ENCODE peak calls at places on chromosomes 16 and 17, in four cellular contexts. One of them, this sample, is unnamed.

GRCh38 chr16:87764600-87765472 is 950 bp downstream of the KLHDC4 start:
- DNase-seq in heart left ventricle: no peak
- DNase-seq in activated CD8-positive, alpha-beta memory T cell treated with anti-CD3 and anti-CD28 coated beads, Interleukin-2, amount 50 U/mL, for 48 hours: peak; percentile 59
- DNase-seq in C1 segment of cervical spinal cord: no peak
- DNase-seq in this sample: no peak

GRCh38 chr16:15608398-15609285 is 34.3 kb downstream of the MARF1 start:
- DNase-seq in heart left ventricle: no peak
- DNase-seq in activated CD8-positive, alpha-beta memory T cell treated with anti-CD3 and anti-CD28 coated beads, Interleukin-2, amount 50 U/mL, for 48 hours: no peak
- DNase-seq in C1 segment of cervical spinal cord: no peak
- DNase-seq in this sample: no peak

GRCh38 chr17:50272711-50273653 is 1.3 kb upstream of the TMEM92 start:
- DNase-seq in heart left ventricle: peak; percentile 68
- DNase-seq in activated CD8-positive, alpha-beta memory T cell treated with anti-CD3 and anti-CD28 coated beads, Interleukin-2, amount 50 U/mL, for 48 hours: peak; percentile 86
- DNase-seq in C1 segment of cervical spinal cord: no peak
- DNase-seq in this sample: peak; percentile 89

GRCh38 chr16:31082368-31083045 is 6.2 kb downstream of the PRSS53 start:
- DNase-seq in heart left ventricle: no peak
- DNase-seq in activated CD8-positive, alpha-beta memory T cell treated with anti-CD3 and anti-CD28 coated beads, Interleukin-2, amount 50 U/mL, for 48 hours: no peak
- DNase-seq in C1 segment of cervical spinal cord: no peak
- DNase-seq in this sample: no peak

GRCh38 chr17:17545984-17546383 is 45.5 kb downstream of the PEMT start:
- DNase-seq in heart left ventricle: peak; percentile 19
- DNase-seq in activated CD8-positive, alpha-beta memory T cell treated with anti-CD3 and anti-CD28 coated beads, Interleukin-2, amount 50 U/mL, for 48 hours: no peak
- DNase-seq in C1 segment of cervical spinal cord: no peak
- DNase-seq in this sample: no peak

GRCh38 chr17:70168979-70169706 is at the start of gene KCNJ2:
- DNase-seq in heart left ventricle: peak; percentile 94
- DNase-seq in activated CD8-positive, alpha-beta memory T cell treated with anti-CD3 and anti-CD28 coated beads, Interleukin-2, amount 50 U/mL, for 48 hours: peak; percentile 80
- DNase-seq in C1 segment of cervical spinal cord: no peak
- DNase-seq in this sample: peak; percentile 95

GRCh38 chr17:36085710-36086268 is 4.2 kb downstream of the CCL3 start:
- DNase-seq in heart left ventricle: no peak
- DNase-seq in activated CD8-positive, alpha-beta memory T cell treated with anti-CD3 and anti-CD28 coated beads, Interleukin-2, amount 50 U/mL, for 48 hours: no peak
- DNase-seq in C1 segment of cervical spinal cord: no peak
- DNase-seq in this sample: no peak

GRCh38 chr16:85480727-85481101 is 132.4 kb upstream of the GSE1 start:
- DNase-seq in heart left ventricle: no peak
- DNase-seq in activated CD8-positive, alpha-beta memory T cell treated with anti-CD3 and anti-CD28 coated beads, Interleukin-2, amount 50 U/mL, for 48 hours: no peak
- DNase-seq in C1 segment of cervical spinal cord: no peak
- DNase-seq in this sample: no peak

GRCh38 chr16:85539084-85539483 is 74.0 kb upstream of the GSE1 start:
- DNase-seq in heart left ventricle: no peak
- DNase-seq in activated CD8-positive, alpha-beta memory T cell treated with anti-CD3 and anti-CD28 coated beads, Interleukin-2, amount 50 U/mL, for 48 hours: no peak
- DNase-seq in C1 segment of cervical spinal cord: no peak
- DNase-seq in this sample: no peak

GRCh38 chr17:65712383-65713267 is 151.2 kb upstream of the AXIN2 start:
- DNase-seq in heart left ventricle: no peak
- DNase-seq in activated CD8-positive, alpha-beta memory T cell treated with anti-CD3 and anti-CD28 coated beads, Interleukin-2, amount 50 U/mL, for 48 hours: no peak
- DNase-seq in C1 segment of cervical spinal cord: no peak
- DNase-seq in this sample: no peak

GRCh38 chr17:55265434-55266021 is 768 bp downstream of the HLF start:
- DNase-seq in heart left ventricle: peak; percentile 48
- DNase-seq in activated CD8-positive, alpha-beta memory T cell treated with anti-CD3 and anti-CD28 coated beads, Interleukin-2, amount 50 U/mL, for 48 hours: peak; percentile 60
- DNase-seq in C1 segment of cervical spinal cord: no peak
- DNase-seq in this sample: peak; percentile 78

GRCh38 chr16:54477766-54478165 is 191.2 kb upstream of the IRX3 start:
- DNase-seq in heart left ventricle: no peak
- DNase-seq in activated CD8-positive, alpha-beta memory T cell treated with anti-CD3 and anti-CD28 coated beads, Interleukin-2, amount 50 U/mL, for 48 hours: no peak
- DNase-seq in C1 segment of cervical spinal cord: no peak
- DNase-seq in this sample: no peak

GRCh38 chr16:19744670-19745069 is 26.6 kb downstream of the IQCK start:
- DNase-seq in heart left ventricle: no peak
- DNase-seq in activated CD8-positive, alpha-beta memory T cell treated with anti-CD3 and anti-CD28 coated beads, Interleukin-2, amount 50 U/mL, for 48 hours: no peak
- DNase-seq in C1 segment of cervical spinal cord: no peak
- DNase-seq in this sample: no peak

GRCh38 chr16:65889533-65889966 is 476.9 kb upstream of the CDH5 start:
- DNase-seq in heart left ventricle: no peak
- DNase-seq in activated CD8-positive, alpha-beta memory T cell treated with anti-CD3 and anti-CD28 coated beads, Interleukin-2, amount 50 U/mL, for 48 hours: no peak
- DNase-seq in C1 segment of cervical spinal cord: no peak
- DNase-seq in this sample: no peak

GRCh38 chr16:28938721-28939120 is 7.0 kb downstream of the CD19 start:
- DNase-seq in heart left ventricle: no peak
- DNase-seq in activated CD8-positive, alpha-beta memory T cell treated with anti-CD3 and anti-CD28 coated beads, Interleukin-2, amount 50 U/mL, for 48 hours: no peak
- DNase-seq in C1 segment of cervical spinal cord: no peak
- DNase-seq in this sample: no peak

GRCh38 chr16:7456221-7456620 is 123.6 kb downstream of the RBFOX1 start:
- DNase-seq in heart left ventricle: no peak
- DNase-seq in activated CD8-positive, alpha-beta memory T cell treated with anti-CD3 and anti-CD28 coated beads, Interleukin-2, amount 50 U/mL, for 48 hours: no peak
- DNase-seq in C1 segment of cervical spinal cord: no peak
- DNase-seq in this sample: no peak

GRCh38 chr16:85833540-85833914 is 34.0 kb downstream of the COX4I1 start:
- DNase-seq in heart left ventricle: no peak
- DNase-seq in activated CD8-positive, alpha-beta memory T cell treated with anti-CD3 and anti-CD28 coated beads, Interleukin-2, amount 50 U/mL, for 48 hours: no peak
- DNase-seq in C1 segment of cervical spinal cord: no peak
- DNase-seq in this sample: peak; percentile 38

GRCh38 chr17:40813804-40814203 is 8.6 kb downstream of the KRT10 start:
- DNase-seq in heart left ventricle: no peak
- DNase-seq in activated CD8-positive, alpha-beta memory T cell treated with anti-CD3 and anti-CD28 coated beads, Interleukin-2, amount 50 U/mL, for 48 hours: no peak
- DNase-seq in C1 segment of cervical spinal cord: no peak
- DNase-seq in this sample: no peak

GRCh38 chr17:2904135-2904534 is 107.9 kb downstream of the RAP1GAP2 start:
- DNase-seq in heart left ventricle: peak; percentile 88
- DNase-seq in activated CD8-positive, alpha-beta memory T cell treated with anti-CD3 and anti-CD28 coated beads, Interleukin-2, amount 50 U/mL, for 48 hours: no peak
- DNase-seq in C1 segment of cervical spinal cord: no peak
- DNase-seq in this sample: no peak

GRCh38 chr16:3578610-3579551 is 1.7 kb upstream of the NLRC3 start:
- DNase-seq in heart left ventricle: no peak
- DNase-seq in activated CD8-positive, alpha-beta memory T cell treated with anti-CD3 and anti-CD28 coated beads, Interleukin-2, amount 50 U/mL, for 48 hours: peak; percentile 84
- DNase-seq in C1 segment of cervical spinal cord: no peak
- DNase-seq in this sample: no peak

GRCh38 chr16:85628651-85629050 is 15.5 kb downstream of the GSE1 start:
- DNase-seq in heart left ventricle: no peak
- DNase-seq in activated CD8-positive, alpha-beta memory T cell treated with anti-CD3 and anti-CD28 coated beads, Interleukin-2, amount 50 U/mL, for 48 hours: no peak
- DNase-seq in C1 segment of cervical spinal cord: no peak
- DNase-seq in this sample: no peak

GRCh38 chr17:8289103-8289397 is 580 bp downstream of the RANGRF start:
- DNase-seq in heart left ventricle: no peak
- DNase-seq in activated CD8-positive, alpha-beta memory T cell treated with anti-CD3 and anti-CD28 coated beads, Interleukin-2, amount 50 U/mL, for 48 hours: no peak
- DNase-seq in C1 segment of cervical spinal cord: no peak
- DNase-seq in this sample: peak; percentile 94

GRCh38 chr17:50052822-50053653 is 2.9 kb upstream of the ITGA3 start:
- DNase-seq in heart left ventricle: peak; percentile 72
- DNase-seq in activated CD8-positive, alpha-beta memory T cell treated with anti-CD3 and anti-CD28 coated beads, Interleukin-2, amount 50 U/mL, for 48 hours: no peak
- DNase-seq in C1 segment of cervical spinal cord: no peak
- DNase-seq in this sample: no peak

GRCh38 chr17:14886200-14886739 is 378.9 kb downstream of the PMP22 start:
- DNase-seq in heart left ventricle: no peak
- DNase-seq in activated CD8-positive, alpha-beta memory T cell treated with anti-CD3 and anti-CD28 coated beads, Interleukin-2, amount 50 U/mL, for 48 hours: no peak
- DNase-seq in C1 segment of cervical spinal cord: no peak
- DNase-seq in this sample: no peak

GRCh38 chr16:67647111-67647651 is 2.2 kb downstream of the CARMIL2 start:
- DNase-seq in heart left ventricle: no peak
- DNase-seq in activated CD8-positive, alpha-beta memory T cell treated with anti-CD3 and anti-CD28 coated beads, Interleukin-2, amount 50 U/mL, for 48 hours: no peak
- DNase-seq in C1 segment of cervical spinal cord: no peak
- DNase-seq in this sample: no peak

GRCh38 chr17:46962374-46962790 is 16.7 kb downstream of the RPRML start:
- DNase-seq in heart left ventricle: no peak
- DNase-seq in activated CD8-positive, alpha-beta memory T cell treated with anti-CD3 and anti-CD28 coated beads, Interleukin-2, amount 50 U/mL, for 48 hours: no peak
- DNase-seq in C1 segment of cervical spinal cord: no peak
- DNase-seq in this sample: peak; percentile 38

GRCh38 chr16:28981517-28981916 is 3.3 kb upstream of the LAT start:
- DNase-seq in heart left ventricle: no peak
- DNase-seq in activated CD8-positive, alpha-beta memory T cell treated with anti-CD3 and anti-CD28 coated beads, Interleukin-2, amount 50 U/mL, for 48 hours: peak; percentile 89
- DNase-seq in C1 segment of cervical spinal cord: no peak
- DNase-seq in this sample: no peak

GRCh38 chr17:29412780-29413565 is 22.8 kb downstream of the TAOK1 start:
- DNase-seq in heart left ventricle: no peak
- DNase-seq in activated CD8-positive, alpha-beta memory T cell treated with anti-CD3 and anti-CD28 coated beads, Interleukin-2, amount 50 U/mL, for 48 hours: no peak
- DNase-seq in C1 segment of cervical spinal cord: no peak
- DNase-seq in this sample: no peak

GRCh38 chr16:55041540-55042234 is 111.0 kb downstream of the IRX5 start:
- DNase-seq in heart left ventricle: no peak
- DNase-seq in activated CD8-positive, alpha-beta memory T cell treated with anti-CD3 and anti-CD28 coated beads, Interleukin-2, amount 50 U/mL, for 48 hours: no peak
- DNase-seq in C1 segment of cervical spinal cord: no peak
- DNase-seq in this sample: no peak

GRCh38 chr16:31090540-31090939 is 1.8 kb upstream of the PRSS53 start:
- DNase-seq in heart left ventricle: no peak
- DNase-seq in activated CD8-positive, alpha-beta memory T cell treated with anti-CD3 and anti-CD28 coated beads, Interleukin-2, amount 50 U/mL, for 48 hours: no peak
- DNase-seq in C1 segment of cervical spinal cord: no peak
- DNase-seq in this sample: no peak